ENCODE peak calls at places on chromosomes 12 and 14, in five cellular contexts. S is HFF-Myc, N is ovary, H is amniotic stem cell, A is stomach. J is an unnamed sample.

GRCh38 chr12:34371050-34371449 is 348.8 kb downstream of the ALG10 start:
- DNase-seq in S (no peak), N (no peak), H (no peak), A (no peak), J (no peak)

GRCh38 chr12:12718853-12719252 is 1.7 kb downstream of the CDKN1B start:
- DNase-seq in S (no peak), N (no peak), H (no peak), A (no peak), J (peak; percentile 51)

GRCh38 chr14:104689620-104690265 is 325 bp downstream of the INF2 start:
- DNase-seq in S (no peak), N (no peak), H (no peak), A (no peak), J (no peak)

GRCh38 chr12:42296503-42297109 is 29.3 kb downstream of the ZCRB1 start:
- DNase-seq in S (peak; percentile 5), N (no peak), H (no peak), A (no peak), J (peak; percentile 3)

GRCh38 chr14:56334458-56334857 is 216.2 kb downstream of the PELI2 start:
- DNase-seq in S (no peak), N (no peak), H (no peak), A (no peak), J (no peak)

GRCh38 chr12:50925342-50925651 is 27.0 kb upstream of the HIGD1C start:
- DNase-seq in S (no peak), N (no peak), H (no peak), A (no peak), J (no peak)

GRCh38 chr14:75771614-75772013 is 110.6 kb downstream of the TTLL5 start:
- DNase-seq in S (no peak), N (no peak), H (no peak), A (no peak), J (no peak)

GRCh38 chr12:127422935-127423585 is 843.9 kb upstream of the TMEM132C start:
- DNase-seq in S (no peak), N (no peak), H (no peak), A (no peak), J (no peak)

GRCh38 chr12:58906917-58907316 is 13.4 kb downstream of the LRIG3 start:
- DNase-seq in S (no peak), N (no peak), H (no peak), A (no peak), J (no peak)

GRCh38 chr12:30795660-30796507 is 41.1 kb upstream of the CAPRIN2 start:
- DNase-seq in S (no peak), N (peak; percentile 50), H (peak; percentile 79), A (peak; percentile 37), J (peak; percentile 78)

GRCh38 chr12:103560604-103561101 is 26.4 kb upstream of the STAB2 start:
- DNase-seq in S (peak; percentile 92), N (no peak), H (peak; percentile 79), A (no peak), J (peak; percentile 77)

GRCh38 chr14:64541261-64541970 is 875 bp downstream of the HSPA2 start:
- DNase-seq in S (no peak), N (peak; percentile 28), H (no peak), A (no peak), J (no peak)

GRCh38 chr12:67638694-67639093 is 9.9 kb upstream of the DYRK2 start:
- DNase-seq in S (no peak), N (no peak), H (no peak), A (no peak), J (no peak)